ENCODE peak calls at places on chromosomes 12 and 14, in eight cellular contexts. One of them, this sample, is unnamed.

GRCh38 chr14:61558271-61558670 is 137.0 kb upstream of the HIF1A start:
- DNase-seq in ovary: no peak
- DNase-seq in body of pancreas: no peak
- DNase-seq in HCT116: no peak
- DNase-seq in prostate gland: no peak
- DNase-seq in esophagus squamous epithelium: no peak
- DNase-seq in H1: no peak
- DNase-seq in uterus: no peak
- DNase-seq in this sample: no peak

GRCh38 chr12:66107451-66107915 is 23.1 kb downstream of the LLPH start:
- DNase-seq in prostate gland: peak; percentile 60
- DNase-seq in uterus: peak; percentile 21
- DNase-seq in body of pancreas: peak; percentile 72
- DNase-seq in ovary: no peak
- DNase-seq in HCT116: peak; percentile 93
- DNase-seq in esophagus squamous epithelium: no peak
- DNase-seq in H1: peak; percentile 33
- DNase-seq in this sample: no peak

GRCh38 chr12:78414071-78414470 is 450.5 kb upstream of the SYT1 start:
- DNase-seq in uterus: no peak
- DNase-seq in HCT116: no peak
- DNase-seq in ovary: no peak
- DNase-seq in body of pancreas: no peak
- DNase-seq in prostate gland: no peak
- DNase-seq in H1: no peak
- DNase-seq in esophagus squamous epithelium: no peak
- DNase-seq in this sample: no peak

GRCh38 chr14:68977137-68977740 is 1.9 kb downstream of the ACTN1 start:
- DNase-seq in H1: no peak
- DNase-seq in body of pancreas: peak; percentile 29
- DNase-seq in HCT116: no peak
- DNase-seq in prostate gland: peak; percentile 40
- DNase-seq in esophagus squamous epithelium: no peak
- DNase-seq in uterus: peak; percentile 54
- DNase-seq in ovary: peak; percentile 55
- DNase-seq in this sample: no peak

GRCh38 chr14:76390621-76391020 is 14.7 kb downstream of the ESRRB start:
- DNase-seq in body of pancreas: no peak
- DNase-seq in H1: no peak
- DNase-seq in uterus: no peak
- DNase-seq in esophagus squamous epithelium: no peak
- DNase-seq in prostate gland: no peak
- DNase-seq in HCT116: no peak
- DNase-seq in ovary: no peak
- DNase-seq in this sample: no peak

GRCh38 chr12:112482734-112483133 is 64.0 kb downstream of the PTPN11 start:
- DNase-seq in body of pancreas: no peak
- DNase-seq in prostate gland: no peak
- DNase-seq in HCT116: no peak
- DNase-seq in ovary: no peak
- DNase-seq in uterus: no peak
- DNase-seq in H1: no peak
- DNase-seq in esophagus squamous epithelium: no peak
- DNase-seq in this sample: no peak

GRCh38 chr14:34650786-34651584 is 21.0 kb upstream of the SNX6 start:
- DNase-seq in ovary: no peak
- DNase-seq in body of pancreas: no peak
- DNase-seq in esophagus squamous epithelium: no peak
- DNase-seq in prostate gland: no peak
- DNase-seq in H1: no peak
- DNase-seq in uterus: no peak
- DNase-seq in HCT116: peak; percentile 56
- DNase-seq in this sample: no peak

GRCh38 chr12:94644141-94644575 is 6.2 kb downstream of the TMCC3 start:
- DNase-seq in body of pancreas: no peak
- DNase-seq in ovary: no peak
- DNase-seq in uterus: no peak
- DNase-seq in H1: no peak
- DNase-seq in HCT116: no peak
- DNase-seq in prostate gland: no peak
- DNase-seq in esophagus squamous epithelium: no peak
- DNase-seq in this sample: no peak

GRCh38 chr12:47558625-47559345 is 147.0 kb downstream of the RPAP3 start:
- DNase-seq in uterus: no peak
- DNase-seq in HCT116: no peak
- DNase-seq in ovary: no peak
- DNase-seq in prostate gland: no peak
- DNase-seq in body of pancreas: no peak
- DNase-seq in H1: no peak
- DNase-seq in esophagus squamous epithelium: no peak
- DNase-seq in this sample: peak; percentile 1

GRCh38 chr12:91335724-91336123 is 153.1 kb upstream of the DCN start:
- DNase-seq in prostate gland: no peak
- DNase-seq in body of pancreas: no peak
- DNase-seq in ovary: no peak
- DNase-seq in uterus: no peak
- DNase-seq in esophagus squamous epithelium: no peak
- DNase-seq in HCT116: no peak
- DNase-seq in H1: no peak
- DNase-seq in this sample: no peak
- TF ChIP-seq CTCF in prostate gland: no peak
- TF ChIP-seq CTCF in body of pancreas: no peak
- TF ChIP-seq CTCF in ovary: no peak
- TF ChIP-seq CTCF in uterus: no peak
- TF ChIP-seq CTCF in esophagus squamous epithelium: no peak
- TF ChIP-seq CTCF in HCT116: no peak
- TF ChIP-seq CTCF in H1: no peak
- TF ChIP-seq CTCF in this sample: no peak

DNA sequence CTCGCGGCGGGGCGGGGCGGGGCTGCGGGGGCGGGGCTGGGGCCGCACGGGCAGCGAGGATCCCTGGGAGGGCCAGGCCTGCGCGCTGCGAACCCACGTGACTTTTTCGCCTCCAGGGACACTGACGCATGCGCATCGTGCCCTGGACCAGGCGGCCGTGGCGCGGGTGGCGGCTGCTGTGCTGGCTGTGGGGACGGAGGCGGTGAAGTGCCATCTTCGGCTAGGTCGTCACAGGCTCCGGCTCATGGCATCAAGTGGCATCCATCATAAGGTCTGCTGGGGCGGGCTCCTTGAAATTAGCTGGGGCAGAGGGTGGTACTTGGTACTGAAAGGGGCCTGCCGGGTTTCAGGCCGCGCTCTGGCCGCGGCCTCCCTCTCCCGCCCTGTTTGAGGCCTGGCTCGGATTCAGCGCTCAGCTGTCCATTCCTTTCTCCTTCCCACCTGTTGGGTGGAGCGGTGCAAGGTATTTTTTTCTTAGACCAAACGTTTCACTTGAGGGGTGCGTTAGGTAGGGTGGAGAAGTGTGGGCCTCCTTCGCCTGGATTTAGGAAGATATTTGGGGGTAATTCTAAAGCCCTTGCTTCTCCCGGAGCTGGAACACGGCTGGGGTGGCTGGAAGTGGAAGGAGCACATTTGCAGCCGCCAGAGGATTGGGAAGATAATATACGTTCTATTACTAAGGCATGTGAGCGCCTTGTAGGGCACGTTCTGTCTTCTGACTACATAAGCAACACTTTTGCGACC is at the start of gene PRPF39:
- DNase-seq in ovary: peak; percentile 95
- DNase-seq in body of pancreas: peak; percentile 96
- DNase-seq in uterus: peak; percentile 94
- DNase-seq in esophagus squamous epithelium: peak; percentile 52
- DNase-seq in prostate gland: peak; percentile 93
- DNase-seq in HCT116: peak; percentile 77
- DNase-seq in H1: peak; percentile 72
- DNase-seq in this sample: peak; percentile 95
- TF ChIP-seq POLR2A in ovary: peak; percentile 86
- TF ChIP-seq POLR2A in body of pancreas: peak; percentile 90
- TF ChIP-seq POLR2A in uterus: peak; percentile 70
- TF ChIP-seq POLR2A in esophagus squamous epithelium: peak; percentile 59
- TF ChIP-seq POLR2A in prostate gland: peak; percentile 89
- TF ChIP-seq POLR2A in HCT116: peak; percentile 62
- TF ChIP-seq POLR2A in H1: peak; percentile 95
- TF ChIP-seq POLR2A in this sample: no peak

DNA sequence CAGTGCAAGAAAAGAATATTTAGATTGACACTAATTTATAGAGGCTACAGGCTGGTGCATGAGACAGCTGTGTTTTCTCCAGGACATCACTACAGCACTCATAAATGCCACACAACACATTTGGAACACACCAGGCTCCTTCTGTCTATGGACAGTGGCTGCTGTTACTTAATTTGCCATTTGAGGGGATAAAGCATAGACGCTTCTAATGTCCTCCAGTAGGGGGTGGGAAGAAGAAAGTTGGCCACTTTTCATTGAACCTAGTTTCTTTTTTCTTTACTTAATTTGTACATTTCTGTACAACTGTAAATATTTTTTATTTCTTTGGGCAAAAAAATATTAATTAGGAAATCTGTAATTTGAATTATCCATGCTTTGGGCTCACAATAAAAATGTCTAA is 12.4 kb upstream of the RTN1 start:
- DNase-seq in ovary: no peak
- DNase-seq in HCT116: peak; percentile 4
- DNase-seq in H1: no peak
- DNase-seq in esophagus squamous epithelium: no peak
- DNase-seq in prostate gland: no peak
- DNase-seq in uterus: no peak
- DNase-seq in body of pancreas: no peak
- DNase-seq in this sample: no peak
- TF ChIP-seq CTCF in ovary: no peak
- TF ChIP-seq CTCF in HCT116: peak; percentile 15
- TF ChIP-seq CTCF in H1: peak; percentile 55
- TF ChIP-seq CTCF in esophagus squamous epithelium: no peak
- TF ChIP-seq CTCF in prostate gland: no peak
- TF ChIP-seq CTCF in uterus: no peak
- TF ChIP-seq CTCF in body of pancreas: no peak
- TF ChIP-seq CTCF in this sample: no peak

DNA sequence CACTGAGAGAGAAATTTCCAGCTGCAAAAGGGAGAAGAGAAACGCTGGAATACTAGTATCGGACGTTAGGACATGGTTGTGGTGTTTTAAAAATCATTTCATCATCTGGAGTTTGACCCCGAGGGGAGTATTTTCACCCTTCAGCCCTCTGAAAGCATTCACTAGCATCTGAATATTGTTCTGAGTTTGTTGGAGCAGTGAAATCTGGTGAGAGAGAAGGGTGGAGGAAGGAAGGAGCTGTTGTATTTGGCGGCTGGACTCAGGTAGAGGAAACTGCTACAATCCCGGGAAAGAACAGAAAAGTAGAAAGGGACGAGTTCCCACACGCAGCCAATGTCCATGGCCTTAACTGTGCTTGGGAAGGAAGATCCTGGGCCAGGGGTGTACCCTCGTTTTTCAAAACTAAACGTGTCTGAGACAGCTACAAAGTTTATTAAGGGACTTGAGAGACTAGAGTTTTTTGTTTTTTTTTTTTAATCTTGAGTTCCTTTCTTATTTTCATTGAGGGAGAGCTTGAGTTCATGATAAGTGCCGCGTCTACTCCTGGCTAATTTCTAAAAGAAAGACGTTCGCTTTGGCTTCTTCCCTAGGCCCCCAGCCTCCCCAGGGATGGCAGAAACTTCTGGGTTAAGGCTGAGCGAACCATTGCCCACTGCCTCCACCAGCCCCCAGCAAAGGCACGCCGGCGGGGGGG is 870 bp upstream of the CDKN1B start:
- DNase-seq in H1: no peak
- DNase-seq in HCT116: no peak
- DNase-seq in body of pancreas: no peak
- DNase-seq in esophagus squamous epithelium: no peak
- DNase-seq in prostate gland: peak; percentile 36
- DNase-seq in uterus: no peak
- DNase-seq in ovary: no peak
- DNase-seq in this sample: no peak
- TF ChIP-seq POLR2A in H1: no peak
- TF ChIP-seq POLR2A in HCT116: no peak
- TF ChIP-seq POLR2A in body of pancreas: no peak
- TF ChIP-seq POLR2A in esophagus squamous epithelium: no peak
- TF ChIP-seq POLR2A in prostate gland: peak; percentile 13
- TF ChIP-seq POLR2A in uterus: no peak
- TF ChIP-seq POLR2A in ovary: no peak
- TF ChIP-seq POLR2A in this sample: no peak

DNA sequence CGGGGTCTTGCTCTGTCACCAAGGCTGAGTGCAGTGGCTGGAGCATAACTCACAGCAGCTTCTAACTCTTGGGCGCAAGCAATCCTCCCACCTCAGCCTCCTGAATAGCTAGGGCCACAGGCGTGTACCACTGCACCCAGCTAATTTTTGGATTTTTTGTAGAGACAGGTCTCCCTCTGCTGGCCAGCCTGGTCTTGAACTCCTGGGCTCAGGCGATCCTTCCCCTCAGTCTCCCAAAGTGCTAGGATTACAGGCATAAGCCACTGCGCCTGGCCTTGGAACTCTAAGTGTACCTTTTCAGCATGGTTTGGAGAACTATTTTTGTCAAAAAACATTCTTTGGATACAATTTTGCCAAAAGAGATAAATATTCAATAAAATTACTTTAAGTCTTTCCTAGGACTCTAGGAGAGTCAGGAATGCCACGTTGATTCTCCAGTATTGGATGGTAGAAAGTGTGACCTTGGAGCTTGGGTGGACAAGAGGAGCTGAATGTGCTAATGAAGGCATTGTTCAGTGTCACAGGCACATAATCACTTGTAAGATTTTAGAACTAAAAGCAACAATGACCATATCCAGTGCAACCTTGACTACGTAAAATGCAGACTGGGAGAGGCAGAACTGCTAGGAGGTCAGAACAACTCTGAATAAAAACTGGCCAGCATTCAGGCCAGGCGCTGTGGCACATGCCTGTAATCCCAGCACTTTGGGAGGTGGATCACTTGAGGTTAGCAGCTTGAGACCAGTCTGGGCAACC is 2.8 kb downstream of the SRSF9 start:
- DNase-seq in ovary: peak; percentile 58
- DNase-seq in body of pancreas: peak; percentile 64
- DNase-seq in uterus: peak; percentile 34
- DNase-seq in prostate gland: peak; percentile 11
- DNase-seq in H1: no peak
- DNase-seq in HCT116: peak; percentile 34
- DNase-seq in esophagus squamous epithelium: no peak
- DNase-seq in this sample: no peak
- TF ChIP-seq CTCF in ovary: no peak
- TF ChIP-seq CTCF in body of pancreas: peak; percentile 33
- TF ChIP-seq CTCF in uterus: peak; percentile 23
- TF ChIP-seq CTCF in prostate gland: peak; percentile 50
- TF ChIP-seq CTCF in H1: peak; percentile 71
- TF ChIP-seq CTCF in HCT116: no peak
- TF ChIP-seq CTCF in esophagus squamous epithelium: peak; percentile 55
- TF ChIP-seq CTCF in this sample: no peak

DNA sequence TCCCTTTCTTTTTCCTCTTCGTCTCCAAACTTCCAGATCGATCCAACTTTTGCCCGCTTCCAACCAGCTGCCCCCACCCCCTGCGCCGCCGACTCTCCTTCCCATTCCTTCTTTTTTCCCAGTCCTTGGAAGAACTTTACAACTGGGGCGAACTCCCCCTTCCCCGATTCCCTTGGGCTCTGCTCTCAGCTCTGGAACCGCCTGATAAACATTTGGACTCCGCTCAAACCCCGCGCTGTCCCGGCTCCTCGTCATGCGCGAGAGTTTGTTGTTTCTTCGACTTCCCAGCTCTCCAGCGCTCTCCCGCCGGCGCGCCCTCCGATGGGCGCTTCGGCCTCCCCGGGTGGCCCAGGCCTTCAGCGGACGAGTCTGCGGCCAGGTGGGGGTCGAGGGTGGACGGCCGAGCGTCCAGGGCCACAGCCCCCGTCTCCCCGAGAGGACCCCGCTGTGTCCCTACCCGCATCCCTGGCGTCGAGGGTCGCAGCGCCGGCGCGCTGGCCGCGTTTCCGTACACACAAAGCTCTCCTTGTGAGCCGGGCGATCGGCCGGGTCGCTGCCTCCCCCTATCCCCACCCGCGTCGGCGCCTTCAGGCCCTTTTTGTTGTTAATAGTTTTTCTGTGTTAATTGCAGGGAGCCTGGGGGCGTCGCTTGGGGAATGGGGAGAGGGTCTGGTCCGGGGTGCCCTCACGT is 819 bp downstream of the MMP14 start:
- DNase-seq in ovary: peak; percentile 87
- DNase-seq in uterus: peak; percentile 70
- DNase-seq in prostate gland: no peak
- DNase-seq in H1: no peak
- DNase-seq in body of pancreas: peak; percentile 70
- DNase-seq in esophagus squamous epithelium: no peak
- DNase-seq in HCT116: no peak
- DNase-seq in this sample: no peak
- TF ChIP-seq POLR2A in ovary: peak; percentile 34
- TF ChIP-seq POLR2A in uterus: no peak
- TF ChIP-seq POLR2A in prostate gland: no peak
- TF ChIP-seq POLR2A in H1: no peak
- TF ChIP-seq POLR2A in body of pancreas: peak; percentile 65
- TF ChIP-seq POLR2A in esophagus squamous epithelium: no peak
- TF ChIP-seq POLR2A in HCT116: no peak
- TF ChIP-seq POLR2A in this sample: no peak